ENCODE peak calls at places on chromosomes 7 and 10, in four cellular contexts. E is mesendoderm; X is DND-41; N is activated CD4-positive, alpha-beta T cell treated with anti-CD3 and anti-CD28 coated beads for 48 hours. P is an unnamed sample.

GRCh38 chr7:12731775-12732174 is 44.3 kb downstream of the ARL4A start:
- DNase-seq in X (no peak), N (no peak), E (no peak), P (no peak)

GRCh38 chr7:112481833-112482669 is 1.3 kb downstream of the LSMEM1 start:
- DNase-seq in E (peak), N (no peak), X (no peak), P (no peak)

GRCh38 chr7:92460109-92460508 is 12.8 kb downstream of the GATAD1 start:
- DNase-seq in E (no peak), X (no peak), N (no peak), P (no peak)

GRCh38 chr10:122308487-122309141 is 37.5 kb downstream of the BTBD16 start:
- DNase-seq in E (no peak), N (no peak), X (no peak), P (no peak)

GRCh38 chr7:158128572-158128971 is 459.1 kb downstream of the PTPRN2 start:
- DNase-seq in N (no peak), E (peak), X (no peak), P (peak)

GRCh38 chr10:132117146-132117545 is 51.4 kb downstream of the JAKMIP3 start:
- DNase-seq in X (no peak), N (no peak), E (no peak), P (no peak)

GRCh38 chr7:30514177-30514576 is 9.5 kb upstream of the GGCT start:
- DNase-seq in E (no peak), N (no peak), X (no peak), P (no peak)

GRCh38 chr7:2521341-2521745 is 1.8 kb downstream of the LFNG start:
- DNase-seq in X (no peak), E (no peak), N (no peak), P (no peak)

GRCh38 chr10:12503311-12503710 is 154.0 kb downstream of the CAMK1D start:
- DNase-seq in X (no peak), N (no peak), E (no peak), P (no peak)

GRCh38 chr10:43846187-43846680 is 197.6 kb upstream of the ZNF32 start:
- DNase-seq in E (no peak), X (peak), N (peak), P (no peak)

GRCh38 chr7:23852135-23852534 is 142.1 kb downstream of the STK31 start:
- DNase-seq in X (no peak), E (no peak), N (no peak), P (no peak)

GRCh38 chr7:47819054-47819920 is 129.0 kb downstream of the PKD1L1 start:
- DNase-seq in N (peak), E (peak), X (peak), P (peak)

GRCh38 chr7:66522518-66522917 is 106.2 kb upstream of the KCTD7 start:
- DNase-seq in X (peak), E (no peak), N (peak), P (peak)

GRCh38 chr7:74454059-74454947 is 597 bp downstream of the GTF2IRD1 start:
- DNase-seq in E (no peak), X (no peak), N (peak), P (peak)

GRCh38 chr10:9254353-9254752 is 1199.9 kb downstream of the GATA3 start:
- DNase-seq in X (no peak), N (no peak), E (no peak), P (no peak)

GRCh38 chr10:58209669-58210068 is 58.0 kb downstream of the IPMK start:
- DNase-seq in X (no peak), N (no peak), E (no peak), P (no peak)

GRCh38 chr10:11760151-11760550 is 18.0 kb downstream of the ECHDC3 start:
- DNase-seq in X (no peak), N (no peak), E (no peak), P (no peak)

GRCh38 chr10:63866747-63867140 is 345.5 kb downstream of the REEP3 start:
- DNase-seq in N (no peak), X (no peak), E (peak), P (no peak)

GRCh38 chr7:50207682-50208255 is 96.7 kb upstream of the IKZF1 start:
- DNase-seq in N (no peak), E (no peak), X (no peak), P (no peak)

GRCh38 chr10:132632851-132633684 is 95.5 kb downstream of the INPP5A start:
- DNase-seq in X (no peak), E (no peak), N (peak), P (no peak)

GRCh38 chr10:103042129-103042528 is 124.0 kb downstream of the CNNM2 start:
- DNase-seq in X (no peak), E (peak), N (no peak), P (peak)

GRCh38 chr10:13439771-13440708 is 88.8 kb downstream of the BEND7 start:
- DNase-seq in X (peak), E (peak), N (peak), P (peak)

GRCh38 chr7:50155755-50156154 is 62.7 kb upstream of the ZPBP start:
- DNase-seq in E (no peak), X (no peak), N (peak), P (no peak)

GRCh38 chr7:46715579-46715978 is 794.5 kb upstream of the IGFBP3 start:
- DNase-seq in E (no peak), N (no peak), X (no peak), P (no peak)

GRCh38 chr7:142629588-142630260 is 119.5 kb upstream of the PRSS1 start:
- DNase-seq in N (no peak), E (peak), X (no peak), P (no peak)

GRCh38 chr10:86289577-86289868 is 77.1 kb downstream of the GRID1 start:
- DNase-seq in X (no peak), E (peak), N (no peak), P (peak)

GRCh38 chr10:83089335-83089734 is 1050.0 kb upstream of the GHITM start:
- DNase-seq in X (no peak), E (no peak), N (no peak), P (no peak)

GRCh38 chr10:71999360-72000072 is 35.3 kb downstream of the CHST3 start:
- DNase-seq in N (no peak), E (peak), X (no peak), P (peak)

GRCh38 chr7:128849804-128850490 is 12.7 kb upstream of the ATP6V1F start:
- DNase-seq in X (no peak), E (no peak), N (no peak), P (no peak)

GRCh38 chr10:69426376-69426727 is 9.6 kb upstream of the TACR2 start:
- DNase-seq in X (no peak), N (no peak), E (no peak), P (no peak)

P was measured in H7.